ENCODE peak calls at places on chromosomes 2 and 18, in seven cellular contexts. One of them, this sample, is unnamed.

GRCh38 chr2:41782306-41783158 is 265.3 kb upstream of the PKDCC start:
- DNase-seq in CD4-positive, alpha-beta T cell: no peak
- DNase-seq in iris pigment epithelial cell: peak
- DNase-seq in NCI-H1092 treated with DMSO at 0.1 percent for 48 hours: peak
- DNase-seq in stimulated activated CD8-positive, alpha-beta memory T cell treated with anti-CD3 and anti-CD28 coated beads, Interleukin-15, amount 100 ng/mL, for 1 hour: no peak
- DNase-seq in mesenteric fat pad: no peak
- DNase-seq in left cardiac atrium: no peak
- DNase-seq in this sample: no peak

GRCh38 chr2:69225933-69226332 is 161.1 kb downstream of the GFPT1 start:
- DNase-seq in iris pigment epithelial cell: peak
- DNase-seq in mesenteric fat pad: no peak
- DNase-seq in NCI-H1092 treated with DMSO at 0.1 percent for 48 hours: no peak
- DNase-seq in stimulated activated CD8-positive, alpha-beta memory T cell treated with anti-CD3 and anti-CD28 coated beads, Interleukin-15, amount 100 ng/mL, for 1 hour: no peak
- DNase-seq in left cardiac atrium: no peak
- DNase-seq in CD4-positive, alpha-beta T cell: no peak
- DNase-seq in this sample: no peak

GRCh38 chr2:180143633-180144032 is 136.5 kb upstream of the CWC22 start:
- DNase-seq in left cardiac atrium: no peak
- DNase-seq in NCI-H1092 treated with DMSO at 0.1 percent for 48 hours: no peak
- DNase-seq in mesenteric fat pad: no peak
- DNase-seq in CD4-positive, alpha-beta T cell: no peak
- DNase-seq in stimulated activated CD8-positive, alpha-beta memory T cell treated with anti-CD3 and anti-CD28 coated beads, Interleukin-15, amount 100 ng/mL, for 1 hour: no peak
- DNase-seq in iris pigment epithelial cell: no peak
- DNase-seq in this sample: no peak

GRCh38 chr18:44939037-44939665 is 258.5 kb downstream of the SETBP1 start:
- DNase-seq in CD4-positive, alpha-beta T cell: no peak
- DNase-seq in stimulated activated CD8-positive, alpha-beta memory T cell treated with anti-CD3 and anti-CD28 coated beads, Interleukin-15, amount 100 ng/mL, for 1 hour: no peak
- DNase-seq in NCI-H1092 treated with DMSO at 0.1 percent for 48 hours: no peak
- DNase-seq in left cardiac atrium: no peak
- DNase-seq in mesenteric fat pad: no peak
- DNase-seq in iris pigment epithelial cell: peak
- DNase-seq in this sample: no peak

GRCh38 chr18:32891797-32892196 is 119.0 kb upstream of the KLHL14 start:
- DNase-seq in left cardiac atrium: no peak
- DNase-seq in mesenteric fat pad: no peak
- DNase-seq in iris pigment epithelial cell: no peak
- DNase-seq in NCI-H1092 treated with DMSO at 0.1 percent for 48 hours: no peak
- DNase-seq in CD4-positive, alpha-beta T cell: no peak
- DNase-seq in stimulated activated CD8-positive, alpha-beta memory T cell treated with anti-CD3 and anti-CD28 coated beads, Interleukin-15, amount 100 ng/mL, for 1 hour: no peak
- DNase-seq in this sample: no peak

GRCh38 chr2:218570850-218571249 is 2.2 kb downstream of the CNOT9 start:
- DNase-seq in CD4-positive, alpha-beta T cell: no peak
- DNase-seq in NCI-H1092 treated with DMSO at 0.1 percent for 48 hours: no peak
- DNase-seq in stimulated activated CD8-positive, alpha-beta memory T cell treated with anti-CD3 and anti-CD28 coated beads, Interleukin-15, amount 100 ng/mL, for 1 hour: no peak
- DNase-seq in left cardiac atrium: no peak
- DNase-seq in iris pigment epithelial cell: peak
- DNase-seq in mesenteric fat pad: no peak
- DNase-seq in this sample: no peak

GRCh38 chr2:101223814-101224231 is 28.9 kb upstream of the CNOT11 start:
- DNase-seq in left cardiac atrium: no peak
- DNase-seq in stimulated activated CD8-positive, alpha-beta memory T cell treated with anti-CD3 and anti-CD28 coated beads, Interleukin-15, amount 100 ng/mL, for 1 hour: peak
- DNase-seq in iris pigment epithelial cell: no peak
- DNase-seq in NCI-H1092 treated with DMSO at 0.1 percent for 48 hours: no peak
- DNase-seq in CD4-positive, alpha-beta T cell: peak
- DNase-seq in mesenteric fat pad: no peak
- DNase-seq in this sample: peak

GRCh38 chr2:45223531-45223930 is 214.3 kb upstream of the SIX2 start:
- DNase-seq in NCI-H1092 treated with DMSO at 0.1 percent for 48 hours: no peak
- DNase-seq in CD4-positive, alpha-beta T cell: no peak
- DNase-seq in stimulated activated CD8-positive, alpha-beta memory T cell treated with anti-CD3 and anti-CD28 coated beads, Interleukin-15, amount 100 ng/mL, for 1 hour: no peak
- DNase-seq in iris pigment epithelial cell: no peak
- DNase-seq in mesenteric fat pad: no peak
- DNase-seq in left cardiac atrium: no peak
- DNase-seq in this sample: no peak

GRCh38 chr2:232348936-232349335 is 29.6 kb upstream of the ALPP start:
- DNase-seq in stimulated activated CD8-positive, alpha-beta memory T cell treated with anti-CD3 and anti-CD28 coated beads, Interleukin-15, amount 100 ng/mL, for 1 hour: no peak
- DNase-seq in mesenteric fat pad: peak
- DNase-seq in CD4-positive, alpha-beta T cell: no peak
- DNase-seq in left cardiac atrium: peak
- DNase-seq in iris pigment epithelial cell: no peak
- DNase-seq in NCI-H1092 treated with DMSO at 0.1 percent for 48 hours: no peak
- DNase-seq in this sample: no peak

GRCh38 chr18:55838322-55838721 is 250.3 kb upstream of the TCF4 start:
- DNase-seq in NCI-H1092 treated with DMSO at 0.1 percent for 48 hours: no peak
- DNase-seq in iris pigment epithelial cell: no peak
- DNase-seq in mesenteric fat pad: no peak
- DNase-seq in left cardiac atrium: no peak
- DNase-seq in stimulated activated CD8-positive, alpha-beta memory T cell treated with anti-CD3 and anti-CD28 coated beads, Interleukin-15, amount 100 ng/mL, for 1 hour: no peak
- DNase-seq in CD4-positive, alpha-beta T cell: no peak
- DNase-seq in this sample: no peak

GRCh38 chr2:231174211-231174651 is 24.2 kb upstream of the ARMC9 start:
- DNase-seq in stimulated activated CD8-positive, alpha-beta memory T cell treated with anti-CD3 and anti-CD28 coated beads, Interleukin-15, amount 100 ng/mL, for 1 hour: no peak
- DNase-seq in mesenteric fat pad: no peak
- DNase-seq in iris pigment epithelial cell: no peak
- DNase-seq in CD4-positive, alpha-beta T cell: no peak
- DNase-seq in NCI-H1092 treated with DMSO at 0.1 percent for 48 hours: no peak
- DNase-seq in left cardiac atrium: no peak
- DNase-seq in this sample: no peak

GRCh38 chr2:56266761-56267411 is 83.1 kb downstream of the CCDC85A start:
- DNase-seq in CD4-positive, alpha-beta T cell: no peak
- DNase-seq in iris pigment epithelial cell: no peak
- DNase-seq in left cardiac atrium: no peak
- DNase-seq in stimulated activated CD8-positive, alpha-beta memory T cell treated with anti-CD3 and anti-CD28 coated beads, Interleukin-15, amount 100 ng/mL, for 1 hour: no peak
- DNase-seq in NCI-H1092 treated with DMSO at 0.1 percent for 48 hours: no peak
- DNase-seq in mesenteric fat pad: no peak
- DNase-seq in this sample: no peak

GRCh38 chr18:37691162-37691561 is 125.6 kb upstream of the CELF4 start:
- DNase-seq in left cardiac atrium: no peak
- DNase-seq in mesenteric fat pad: no peak
- DNase-seq in NCI-H1092 treated with DMSO at 0.1 percent for 48 hours: no peak
- DNase-seq in stimulated activated CD8-positive, alpha-beta memory T cell treated with anti-CD3 and anti-CD28 coated beads, Interleukin-15, amount 100 ng/mL, for 1 hour: no peak
- DNase-seq in iris pigment epithelial cell: no peak
- DNase-seq in CD4-positive, alpha-beta T cell: no peak
- DNase-seq in this sample: no peak

GRCh38 chr2:16852651-16853050 is 187.0 kb upstream of the CYRIA start:
- DNase-seq in stimulated activated CD8-positive, alpha-beta memory T cell treated with anti-CD3 and anti-CD28 coated beads, Interleukin-15, amount 100 ng/mL, for 1 hour: no peak
- DNase-seq in CD4-positive, alpha-beta T cell: no peak
- DNase-seq in NCI-H1092 treated with DMSO at 0.1 percent for 48 hours: no peak
- DNase-seq in left cardiac atrium: no peak
- DNase-seq in iris pigment epithelial cell: no peak
- DNase-seq in mesenteric fat pad: no peak
- DNase-seq in this sample: no peak

GRCh38 chr2:47520825-47521665 is 118.1 kb downstream of the MSH2 start:
- DNase-seq in stimulated activated CD8-positive, alpha-beta memory T cell treated with anti-CD3 and anti-CD28 coated beads, Interleukin-15, amount 100 ng/mL, for 1 hour: peak
- DNase-seq in CD4-positive, alpha-beta T cell: peak
- DNase-seq in mesenteric fat pad: no peak
- DNase-seq in NCI-H1092 treated with DMSO at 0.1 percent for 48 hours: peak
- DNase-seq in iris pigment epithelial cell: peak
- DNase-seq in left cardiac atrium: peak
- DNase-seq in this sample: peak

GRCh38 chr2:212157011-212157410 is 381.6 kb downstream of the ERBB4 start:
- DNase-seq in CD4-positive, alpha-beta T cell: no peak
- DNase-seq in stimulated activated CD8-positive, alpha-beta memory T cell treated with anti-CD3 and anti-CD28 coated beads, Interleukin-15, amount 100 ng/mL, for 1 hour: no peak
- DNase-seq in iris pigment epithelial cell: peak
- DNase-seq in left cardiac atrium: no peak
- DNase-seq in NCI-H1092 treated with DMSO at 0.1 percent for 48 hours: no peak
- DNase-seq in mesenteric fat pad: no peak
- DNase-seq in this sample: no peak

GRCh38 chr18:77067315-77068061 is 65.1 kb downstream of the MBP start:
- DNase-seq in mesenteric fat pad: peak
- DNase-seq in NCI-H1092 treated with DMSO at 0.1 percent for 48 hours: no peak
- DNase-seq in CD4-positive, alpha-beta T cell: peak
- DNase-seq in stimulated activated CD8-positive, alpha-beta memory T cell treated with anti-CD3 and anti-CD28 coated beads, Interleukin-15, amount 100 ng/mL, for 1 hour: peak
- DNase-seq in left cardiac atrium: peak
- DNase-seq in iris pigment epithelial cell: peak
- DNase-seq in this sample: peak

GRCh38 chr2:234099266-234099665 is 48.8 kb downstream of the SPP2 start:
- DNase-seq in mesenteric fat pad: no peak
- DNase-seq in NCI-H1092 treated with DMSO at 0.1 percent for 48 hours: no peak
- DNase-seq in left cardiac atrium: no peak
- DNase-seq in CD4-positive, alpha-beta T cell: no peak
- DNase-seq in iris pigment epithelial cell: no peak
- DNase-seq in stimulated activated CD8-positive, alpha-beta memory T cell treated with anti-CD3 and anti-CD28 coated beads, Interleukin-15, amount 100 ng/mL, for 1 hour: no peak
- DNase-seq in this sample: no peak

GRCh38 chr2:193843675-193844074 is 1648.9 kb upstream of the TMEFF2 start:
- DNase-seq in left cardiac atrium: no peak
- DNase-seq in CD4-positive, alpha-beta T cell: no peak
- DNase-seq in iris pigment epithelial cell: no peak
- DNase-seq in mesenteric fat pad: no peak
- DNase-seq in NCI-H1092 treated with DMSO at 0.1 percent for 48 hours: no peak
- DNase-seq in stimulated activated CD8-positive, alpha-beta memory T cell treated with anti-CD3 and anti-CD28 coated beads, Interleukin-15, amount 100 ng/mL, for 1 hour: no peak
- DNase-seq in this sample: no peak

GRCh38 chr2:174607989-174608865 is 10.6 kb upstream of the WIPF1 start:
- DNase-seq in NCI-H1092 treated with DMSO at 0.1 percent for 48 hours: no peak
- DNase-seq in CD4-positive, alpha-beta T cell: no peak
- DNase-seq in left cardiac atrium: no peak
- DNase-seq in iris pigment epithelial cell: no peak
- DNase-seq in mesenteric fat pad: no peak
- DNase-seq in stimulated activated CD8-positive, alpha-beta memory T cell treated with anti-CD3 and anti-CD28 coated beads, Interleukin-15, amount 100 ng/mL, for 1 hour: no peak
- DNase-seq in this sample: peak

GRCh38 chr2:74583504-74583903 is 29.0 kb downstream of the DOK1 start:
- DNase-seq in iris pigment epithelial cell: peak
- DNase-seq in CD4-positive, alpha-beta T cell: no peak
- DNase-seq in NCI-H1092 treated with DMSO at 0.1 percent for 48 hours: no peak
- DNase-seq in mesenteric fat pad: no peak
- DNase-seq in left cardiac atrium: no peak
- DNase-seq in stimulated activated CD8-positive, alpha-beta memory T cell treated with anti-CD3 and anti-CD28 coated beads, Interleukin-15, amount 100 ng/mL, for 1 hour: no peak
- DNase-seq in this sample: no peak

GRCh38 chr2:190535586-190535985 is 1.1 kb upstream of the NEMP2 start:
- DNase-seq in NCI-H1092 treated with DMSO at 0.1 percent for 48 hours: no peak
- DNase-seq in iris pigment epithelial cell: no peak
- DNase-seq in CD4-positive, alpha-beta T cell: no peak
- DNase-seq in mesenteric fat pad: no peak
- DNase-seq in left cardiac atrium: no peak
- DNase-seq in stimulated activated CD8-positive, alpha-beta memory T cell treated with anti-CD3 and anti-CD28 coated beads, Interleukin-15, amount 100 ng/mL, for 1 hour: no peak
- DNase-seq in this sample: no peak

GRCh38 chr2:71067567-71068217 is 756 bp upstream of the NAGK start:
- DNase-seq in stimulated activated CD8-positive, alpha-beta memory T cell treated with anti-CD3 and anti-CD28 coated beads, Interleukin-15, amount 100 ng/mL, for 1 hour: no peak
- DNase-seq in CD4-positive, alpha-beta T cell: no peak
- DNase-seq in mesenteric fat pad: peak
- DNase-seq in left cardiac atrium: no peak
- DNase-seq in iris pigment epithelial cell: peak
- DNase-seq in NCI-H1092 treated with DMSO at 0.1 percent for 48 hours: peak
- DNase-seq in this sample: no peak

GRCh38 chr2:24404582-24404981 is 44.2 kb upstream of the ITSN2 start:
- DNase-seq in NCI-H1092 treated with DMSO at 0.1 percent for 48 hours: no peak
- DNase-seq in stimulated activated CD8-positive, alpha-beta memory T cell treated with anti-CD3 and anti-CD28 coated beads, Interleukin-15, amount 100 ng/mL, for 1 hour: no peak
- DNase-seq in CD4-positive, alpha-beta T cell: no peak
- DNase-seq in left cardiac atrium: no peak
- DNase-seq in iris pigment epithelial cell: peak
- DNase-seq in mesenteric fat pad: no peak
- DNase-seq in this sample: no peak

GRCh38 chr2:20675701-20676352 is 8.9 kb downstream of the GDF7 start:
- DNase-seq in iris pigment epithelial cell: no peak
- DNase-seq in mesenteric fat pad: no peak
- DNase-seq in stimulated activated CD8-positive, alpha-beta memory T cell treated with anti-CD3 and anti-CD28 coated beads, Interleukin-15, amount 100 ng/mL, for 1 hour: no peak
- DNase-seq in left cardiac atrium: no peak
- DNase-seq in NCI-H1092 treated with DMSO at 0.1 percent for 48 hours: no peak
- DNase-seq in CD4-positive, alpha-beta T cell: no peak
- DNase-seq in this sample: no peak

GRCh38 chr2:196718796-196719564 is 79.5 kb downstream of the CCDC150 start:
- DNase-seq in stimulated activated CD8-positive, alpha-beta memory T cell treated with anti-CD3 and anti-CD28 coated beads, Interleukin-15, amount 100 ng/mL, for 1 hour: no peak
- DNase-seq in mesenteric fat pad: no peak
- DNase-seq in CD4-positive, alpha-beta T cell: no peak
- DNase-seq in iris pigment epithelial cell: peak
- DNase-seq in NCI-H1092 treated with DMSO at 0.1 percent for 48 hours: no peak
- DNase-seq in left cardiac atrium: no peak
- DNase-seq in this sample: no peak

GRCh38 chr2:166090346-166090745 is 37.5 kb downstream of the SCN1A start:
- DNase-seq in iris pigment epithelial cell: peak
- DNase-seq in left cardiac atrium: no peak
- DNase-seq in CD4-positive, alpha-beta T cell: no peak
- DNase-seq in NCI-H1092 treated with DMSO at 0.1 percent for 48 hours: no peak
- DNase-seq in stimulated activated CD8-positive, alpha-beta memory T cell treated with anti-CD3 and anti-CD28 coated beads, Interleukin-15, amount 100 ng/mL, for 1 hour: no peak
- DNase-seq in mesenteric fat pad: no peak
- DNase-seq in this sample: no peak

GRCh38 chr18:3605562-3606443 is 155.8 kb downstream of the TGIF1 start:
- DNase-seq in NCI-H1092 treated with DMSO at 0.1 percent for 48 hours: no peak
- DNase-seq in mesenteric fat pad: no peak
- DNase-seq in CD4-positive, alpha-beta T cell: no peak
- DNase-seq in left cardiac atrium: no peak
- DNase-seq in iris pigment epithelial cell: peak
- DNase-seq in stimulated activated CD8-positive, alpha-beta memory T cell treated with anti-CD3 and anti-CD28 coated beads, Interleukin-15, amount 100 ng/mL, for 1 hour: no peak
- DNase-seq in this sample: no peak

GRCh38 chr2:9781252-9781651 is 62.0 kb upstream of the TAF1B start:
- DNase-seq in NCI-H1092 treated with DMSO at 0.1 percent for 48 hours: no peak
- DNase-seq in iris pigment epithelial cell: no peak
- DNase-seq in CD4-positive, alpha-beta T cell: no peak
- DNase-seq in stimulated activated CD8-positive, alpha-beta memory T cell treated with anti-CD3 and anti-CD28 coated beads, Interleukin-15, amount 100 ng/mL, for 1 hour: no peak
- DNase-seq in mesenteric fat pad: no peak
- DNase-seq in left cardiac atrium: no peak
- DNase-seq in this sample: no peak

GRCh38 chr2:237581751-237582746 is 8.5 kb downstream of the RAB17 start:
- DNase-seq in NCI-H1092 treated with DMSO at 0.1 percent for 48 hours: peak
- DNase-seq in stimulated activated CD8-positive, alpha-beta memory T cell treated with anti-CD3 and anti-CD28 coated beads, Interleukin-15, amount 100 ng/mL, for 1 hour: peak
- DNase-seq in left cardiac atrium: peak
- DNase-seq in CD4-positive, alpha-beta T cell: no peak
- DNase-seq in iris pigment epithelial cell: peak
- DNase-seq in mesenteric fat pad: no peak
- DNase-seq in this sample: peak

GRCh38 chr2:231666171-231667095 is 41.9 kb upstream of the PTMA start:
- DNase-seq in NCI-H1092 treated with DMSO at 0.1 percent for 48 hours: no peak
- DNase-seq in left cardiac atrium: peak
- DNase-seq in CD4-positive, alpha-beta T cell: no peak
- DNase-seq in iris pigment epithelial cell: peak
- DNase-seq in stimulated activated CD8-positive, alpha-beta memory T cell treated with anti-CD3 and anti-CD28 coated beads, Interleukin-15, amount 100 ng/mL, for 1 hour: no peak
- DNase-seq in mesenteric fat pad: peak
- DNase-seq in this sample: no peak

GRCh38 chr2:168482245-168482644 is 26.2 kb downstream of the CERS6 start:
- DNase-seq in left cardiac atrium: no peak
- DNase-seq in NCI-H1092 treated with DMSO at 0.1 percent for 48 hours: no peak
- DNase-seq in mesenteric fat pad: no peak
- DNase-seq in CD4-positive, alpha-beta T cell: no peak
- DNase-seq in stimulated activated CD8-positive, alpha-beta memory T cell treated with anti-CD3 and anti-CD28 coated beads, Interleukin-15, amount 100 ng/mL, for 1 hour: no peak
- DNase-seq in iris pigment epithelial cell: no peak
- DNase-seq in this sample: no peak

GRCh38 chr2:10387033-10387432 is 61.1 kb downstream of the ODC1 start:
- DNase-seq in stimulated activated CD8-positive, alpha-beta memory T cell treated with anti-CD3 and anti-CD28 coated beads, Interleukin-15, amount 100 ng/mL, for 1 hour: no peak
- DNase-seq in iris pigment epithelial cell: no peak
- DNase-seq in left cardiac atrium: no peak
- DNase-seq in CD4-positive, alpha-beta T cell: no peak
- DNase-seq in NCI-H1092 treated with DMSO at 0.1 percent for 48 hours: no peak
- DNase-seq in mesenteric fat pad: no peak
- DNase-seq in this sample: no peak

GRCh38 chr2:174336403-174337336 is 1.9 kb downstream of the SP9 start:
- DNase-seq in stimulated activated CD8-positive, alpha-beta memory T cell treated with anti-CD3 and anti-CD28 coated beads, Interleukin-15, amount 100 ng/mL, for 1 hour: no peak
- DNase-seq in mesenteric fat pad: no peak
- DNase-seq in iris pigment epithelial cell: no peak
- DNase-seq in CD4-positive, alpha-beta T cell: no peak
- DNase-seq in NCI-H1092 treated with DMSO at 0.1 percent for 48 hours: peak
- DNase-seq in left cardiac atrium: no peak
- DNase-seq in this sample: no peak